ENCODE peak calls at places on chromosomes 11 and 22, in eight cellular contexts. R, H, F, B, N, C, I and O are unnamed samples.

GRCh38 chr11:72856065-72856464 is 41.9 kb downstream of the ATG16L2 start:
- DNase-seq in B (no peak), H (no peak), R (no peak), F (no peak), I (no peak), C (no peak), N (peak; percentile 51), O (no peak)

GRCh38 chr11:2300290-2300935 is 1.3 kb downstream of the C11orf21 start:
- DNase-seq in B (no peak), I (no peak), F (no peak), H (peak; percentile 25), C (no peak), N (no peak), R (no peak), O (no peak)

GRCh38 chr22:40671796-40672360 is 7.4 kb upstream of the MCHR1 start:
- DNase-seq in B (no peak), H (no peak), C (no peak), I (no peak), F (no peak), N (no peak), R (no peak), O (no peak)

GRCh38 chr11:44030276-44030932 is 17.4 kb upstream of the ACCSL start:
- DNase-seq in H (no peak), R (peak; percentile 78), I (peak; percentile 87), N (peak; percentile 87), C (peak; percentile 68), B (no peak), F (no peak), O (peak; percentile 29)

GRCh38 chr22:31630331-31631329 is 31.4 kb downstream of the PISD start:
- DNase-seq in R (peak; percentile 87), H (peak; percentile 79), N (peak; percentile 80), I (peak; percentile 93), C (peak; percentile 74), F (peak; percentile 90), B (peak; percentile 63), O (peak; percentile 67)

GRCh38 chr11:1832181-1832988 is 2.4 kb upstream of the SYT8 start:
- DNase-seq in R (peak; percentile 80), F (peak; percentile 38), I (peak; percentile 73), C (no peak), B (peak; percentile 46), N (no peak), H (peak; percentile 68), O (peak; percentile 78)

GRCh38 chr22:41512421-41513194 is 31.7 kb downstream of the POLR3H start:
- DNase-seq in N (peak; percentile 48), R (peak; percentile 86), H (no peak), I (peak; percentile 81), B (no peak), C (peak; percentile 70), F (no peak), O (no peak)

GRCh38 chr22:44526431-44527115 is 28.5 kb upstream of the RTL6 start:
- DNase-seq in R (no peak), F (no peak), N (no peak), C (no peak), I (no peak), B (no peak), H (no peak), O (no peak)

GRCh38 chr11:68503281-68503687 is 42.7 kb downstream of the PPP6R3 start:
- DNase-seq in B (no peak), I (no peak), F (no peak), R (no peak), N (peak; percentile 21), H (no peak), C (peak; percentile 36), O (no peak)

GRCh38 chr11:109422755-109423113 is 744 bp downstream of the C11orf87 start:
- DNase-seq in I (no peak), N (peak; percentile 33), B (no peak), R (peak; percentile 46), F (no peak), C (no peak), H (no peak), O (no peak)

GRCh38 chr11:73559758-73560157 is 38.2 kb downstream of the FAM168A start:
- DNase-seq in B (no peak), N (no peak), H (no peak), F (no peak), C (peak; percentile 16), I (no peak), R (no peak), O (no peak)

GRCh38 chr11:34013893-34014571 is 37.5 kb upstream of the CAPRIN1 start:
- DNase-seq in H (no peak), I (no peak), C (no peak), N (no peak), R (no peak), F (no peak), B (no peak), O (no peak)

GRCh38 chr11:74373382-74373781 is 24.9 kb downstream of the PGM2L1 start:
- DNase-seq in R (no peak), C (peak; percentile 44), F (no peak), H (no peak), N (peak; percentile 24), I (no peak), B (no peak), O (no peak)

GRCh38 chr11:130478881-130479280 is 30.4 kb downstream of the ADAMTS15 start:
- DNase-seq in R (no peak), B (no peak), C (peak; percentile 34), N (peak; percentile 42), F (no peak), H (no peak), I (no peak), O (no peak)

GRCh38 chr11:64500176-64501013 is 90.6 kb upstream of the SLC22A12 start:
- DNase-seq in C (no peak), N (no peak), H (no peak), I (no peak), F (no peak), B (no peak), R (no peak), O (no peak)

GRCh38 chr11:32136654-32137053 is 45.8 kb downstream of the RCN1 start:
- DNase-seq in F (no peak), N (peak; percentile 40), I (no peak), C (no peak), R (no peak), H (no peak), B (no peak), O (no peak)

DNA sequence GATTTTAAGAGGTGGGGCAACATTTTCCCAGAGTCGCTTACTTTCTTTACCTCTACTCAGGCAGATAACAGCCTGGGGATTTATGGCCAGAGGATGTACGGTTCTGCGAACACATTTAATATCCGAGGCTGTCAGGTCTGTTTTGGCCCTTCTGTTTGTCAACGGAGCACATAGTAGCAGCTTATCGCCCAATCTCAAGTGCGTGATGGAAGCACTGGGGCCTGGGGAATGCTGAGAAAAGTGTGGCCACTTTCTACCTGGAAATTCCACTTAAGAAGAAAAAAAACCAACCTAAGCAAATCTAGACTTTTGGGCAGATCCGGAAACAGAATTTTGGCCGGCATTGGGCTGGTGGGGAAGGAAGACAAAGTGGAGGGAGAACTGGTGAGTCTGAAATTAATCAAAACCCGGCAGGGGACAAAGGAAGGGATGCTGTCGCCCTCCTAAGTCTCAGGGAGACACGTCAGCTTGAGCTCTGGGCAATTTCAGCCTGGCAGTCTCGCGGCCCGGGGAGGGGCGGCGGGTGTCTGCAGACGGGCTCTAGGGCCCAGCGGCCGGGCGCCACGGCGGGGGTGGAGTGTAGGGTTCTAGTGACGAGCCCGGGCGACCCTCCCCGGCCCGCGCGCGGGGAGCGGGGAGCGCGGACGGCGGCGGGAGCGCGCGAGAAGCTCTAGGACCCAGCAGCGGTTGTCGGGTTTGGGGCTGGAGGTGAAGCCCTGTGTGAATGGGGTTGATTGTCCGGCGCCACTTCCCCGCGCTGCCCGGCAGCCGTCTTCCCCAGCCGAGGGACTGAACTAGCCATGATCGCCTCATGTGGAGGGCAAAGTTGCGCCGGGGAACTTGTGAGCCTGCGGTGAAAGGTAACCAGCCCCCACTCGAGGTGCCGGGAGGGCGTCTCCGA is at the start of gene AMOTL1:
- DNase-seq in C (peak; percentile 76), F (no peak), R (peak; percentile 94), I (peak; percentile 88), N (peak; percentile 86), H (peak; percentile 71), B (peak; percentile 70), O (peak; percentile 80)
- TF ChIP-seq CTCF in C (no peak), F (no peak), R (no peak), I (no peak), N (no peak), H (no peak), B (no peak), O (no peak)

DNA sequence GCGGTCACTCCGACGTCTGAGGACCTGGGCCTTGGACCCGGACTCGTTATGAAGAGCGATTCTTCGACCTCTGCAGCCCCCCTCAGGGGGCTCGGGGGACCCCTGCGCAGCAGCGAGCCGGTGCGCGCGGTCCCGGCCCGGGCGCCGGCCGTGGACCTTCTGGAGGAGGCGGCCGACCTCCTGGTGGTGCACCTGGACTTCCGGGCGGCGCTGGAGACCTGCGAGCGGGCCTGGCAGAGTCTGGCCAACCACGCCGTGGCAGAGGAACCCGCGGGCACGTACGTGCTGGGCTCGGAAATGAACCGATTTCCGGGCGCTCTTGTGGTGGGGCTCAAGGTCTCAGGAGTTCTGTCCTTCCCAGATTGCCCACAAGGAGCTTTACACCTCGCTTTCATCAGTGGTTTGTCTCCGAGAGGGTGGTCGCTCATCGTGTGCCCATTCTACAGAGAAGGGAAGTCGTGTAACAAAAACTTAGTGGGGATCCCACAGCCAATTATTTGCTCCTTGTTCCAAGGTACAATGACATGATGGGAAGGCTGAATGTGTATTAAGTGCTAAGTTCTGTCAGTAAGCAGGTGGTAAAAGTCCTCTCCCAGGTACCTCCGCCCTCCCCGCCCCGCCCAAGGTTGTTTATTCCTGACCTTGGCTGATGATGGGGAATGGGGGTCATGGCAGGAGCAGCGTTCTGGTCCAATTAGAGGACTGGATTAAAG is 695 bp downstream of the PEX26 start:
- DNase-seq in B (no peak), R (no peak), N (no peak), H (peak; percentile 60), I (no peak), F (peak; percentile 84), C (peak; percentile 19), O (no peak)
- TF ChIP-seq CTCF in B (no peak), R (peak; percentile 5), N (peak; percentile 15), H (no peak), I (peak; percentile 8), F (no peak), C (peak; percentile 10), O (peak; percentile 20)

DNA sequence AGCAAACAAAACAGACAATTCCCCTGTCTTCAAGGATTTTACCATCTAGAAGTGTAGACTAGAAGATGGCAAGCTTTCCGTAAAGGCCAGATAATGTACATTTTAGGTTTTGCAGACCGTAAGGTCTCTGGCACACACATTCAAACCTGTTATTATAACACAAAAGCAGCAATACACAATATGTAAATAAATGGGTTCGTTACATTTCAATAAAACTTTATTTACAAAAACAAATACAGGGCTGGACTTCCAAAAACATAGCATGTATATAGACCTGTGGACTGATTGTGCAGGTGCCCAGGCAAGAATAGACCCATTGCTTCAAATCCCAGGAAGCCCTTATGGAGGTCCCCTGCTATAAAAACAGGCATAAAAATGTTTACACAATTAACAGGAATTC is 27.1 kb upstream of the MS4A6A start:
- DNase-seq in N (no peak), B (no peak), C (no peak), R (no peak), I (no peak), H (no peak), F (no peak), O (no peak)
- TF ChIP-seq CTCF in N (no peak), B (no peak), C (no peak), R (no peak), I (no peak), H (no peak), F (no peak), O (no peak)

DNA sequence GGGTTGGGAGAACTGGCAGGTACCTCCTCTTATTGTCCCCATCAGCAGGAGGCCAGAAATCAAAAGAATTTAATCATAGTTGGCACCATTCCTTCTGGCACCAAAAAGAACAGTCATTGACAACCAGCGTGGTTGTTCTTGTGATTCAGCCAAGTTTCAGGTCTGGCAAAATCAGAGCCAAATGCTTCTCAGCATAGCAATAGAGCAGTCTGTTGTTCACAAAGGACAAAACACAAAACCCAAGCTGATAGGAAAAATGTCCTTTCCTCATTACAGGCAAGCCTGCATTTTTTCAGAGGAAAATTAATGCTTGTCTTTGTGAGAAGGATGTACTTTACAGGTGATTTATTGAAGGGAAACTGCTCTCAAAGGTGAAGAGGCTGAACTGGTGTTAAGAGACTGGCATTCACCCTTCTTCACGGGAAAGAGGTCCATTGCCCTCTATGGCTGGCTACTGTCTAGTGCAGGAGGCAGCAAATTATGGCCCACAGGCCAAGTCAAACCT is 241.8 kb upstream of the ARHGAP42 start:
- DNase-seq in F (no peak), H (peak; percentile 62), I (peak; percentile 42), R (peak; percentile 11), N (peak; percentile 5), C (no peak), B (no peak), O (no peak)
- TF ChIP-seq CTCF in F (no peak), H (no peak), I (no peak), R (peak; percentile 27), N (no peak), C (no peak), B (no peak), O (no peak)